ENCODE peak calls at places on chromosome 1, in five cellular contexts. One of them, this sample, is unnamed.
A peak's percentile ranks its signal among the peaks of the same experiment; 100 is the strongest.

GRCh38 chr1:247111636-247112478 is 7.7 kb upstream of the ZNF669 start:
- DNase-seq in fibroblast of lung: peak; percentile 63
- DNase-seq in heart left ventricle: peak; percentile 87
- DNase-seq in Caco-2: peak; percentile 68
- DNase-seq in bronchial epithelial cell: no peak
- DNase-seq in this sample: peak; percentile 70

GRCh38 chr1:156056326-156056849 is 1.8 kb downstream of the LAMTOR2 start:
- DNase-seq in fibroblast of lung: no peak
- DNase-seq in heart left ventricle: no peak
- DNase-seq in bronchial epithelial cell: no peak
- DNase-seq in Caco-2: no peak
- DNase-seq in this sample: no peak

GRCh38 chr1:163410073-163410522 is 88.3 kb downstream of the NUF2 start:
- DNase-seq in bronchial epithelial cell: peak; percentile 53
- DNase-seq in Caco-2: peak; percentile 51
- DNase-seq in heart left ventricle: no peak
- DNase-seq in fibroblast of lung: peak; percentile 39
- DNase-seq in this sample: no peak

GRCh38 chr1:99558539-99558938 is 87.4 kb upstream of the PALMD start:
- DNase-seq in fibroblast of lung: peak; percentile 71
- DNase-seq in Caco-2: no peak
- DNase-seq in bronchial epithelial cell: peak; percentile 64
- DNase-seq in heart left ventricle: no peak
- DNase-seq in this sample: no peak

GRCh38 chr1:72649211-72649888 is 367.0 kb upstream of the NEGR1 start:
- DNase-seq in Caco-2: no peak
- DNase-seq in fibroblast of lung: no peak
- DNase-seq in heart left ventricle: peak; percentile 42
- DNase-seq in bronchial epithelial cell: no peak
- DNase-seq in this sample: no peak

GRCh38 chr1:43499882-43500281 is 30.8 kb upstream of the PTPRF start:
- DNase-seq in heart left ventricle: no peak
- DNase-seq in Caco-2: no peak
- DNase-seq in bronchial epithelial cell: no peak
- DNase-seq in fibroblast of lung: no peak
- DNase-seq in this sample: no peak

GRCh38 chr1:206489980-206490534 is 17.3 kb upstream of the RASSF5 start:
- DNase-seq in bronchial epithelial cell: peak; percentile 47
- DNase-seq in fibroblast of lung: peak; percentile 55
- DNase-seq in Caco-2: peak; percentile 63
- DNase-seq in heart left ventricle: peak; percentile 84
- DNase-seq in this sample: peak; percentile 77

GRCh38 chr1:54273837-54274192 is 73.8 kb downstream of the MRPL37 start:
- DNase-seq in fibroblast of lung: no peak
- DNase-seq in bronchial epithelial cell: no peak
- DNase-seq in Caco-2: no peak
- DNase-seq in heart left ventricle: no peak
- DNase-seq in this sample: no peak

GRCh38 chr1:35808376-35809155 is 750 bp downstream of the AGO4 start:
- DNase-seq in bronchial epithelial cell: peak; percentile 21
- DNase-seq in heart left ventricle: peak; percentile 73
- DNase-seq in fibroblast of lung: peak; percentile 22
- DNase-seq in Caco-2: peak; percentile 26
- DNase-seq in this sample: no peak

GRCh38 chr1:31765041-31765467 is 914 bp upstream of the ADGRB2 start:
- DNase-seq in heart left ventricle: no peak
- DNase-seq in fibroblast of lung: no peak
- DNase-seq in Caco-2: no peak
- DNase-seq in bronchial epithelial cell: no peak
- DNase-seq in this sample: no peak

GRCh38 chr1:59952065-59952464 is 25.5 kb upstream of the CYP2J2 start:
- DNase-seq in Caco-2: no peak
- DNase-seq in heart left ventricle: no peak
- DNase-seq in fibroblast of lung: peak; percentile 33
- DNase-seq in bronchial epithelial cell: no peak
- DNase-seq in this sample: no peak

GRCh38 chr1:90973897-90974798 is 47.7 kb downstream of the ZNF644 start:
- DNase-seq in fibroblast of lung: peak; percentile 81
- DNase-seq in Caco-2: no peak
- DNase-seq in bronchial epithelial cell: peak; percentile 69
- DNase-seq in heart left ventricle: no peak
- DNase-seq in this sample: no peak

GRCh38 chr1:197868751-197869501 is 33.5 kb upstream of the C1orf53 start:
- DNase-seq in bronchial epithelial cell: peak; percentile 69
- DNase-seq in Caco-2: peak; percentile 36
- DNase-seq in fibroblast of lung: peak; percentile 55
- DNase-seq in heart left ventricle: no peak
- DNase-seq in this sample: no peak

GRCh38 chr1:170929412-170929834 is 5.9 kb upstream of the MROH9 start:
- DNase-seq in Caco-2: no peak
- DNase-seq in fibroblast of lung: peak; percentile 45
- DNase-seq in heart left ventricle: no peak
- DNase-seq in bronchial epithelial cell: peak; percentile 29
- DNase-seq in this sample: no peak

GRCh38 chr1:198638441-198638840 is 399 bp upstream of the PTPRC start:
- DNase-seq in Caco-2: no peak
- DNase-seq in fibroblast of lung: no peak
- DNase-seq in heart left ventricle: no peak
- DNase-seq in bronchial epithelial cell: no peak
- DNase-seq in this sample: no peak

GRCh38 chr1:67948155-67949075 is 102.0 kb downstream of the DIRAS3 start:
- DNase-seq in bronchial epithelial cell: peak; percentile 20
- DNase-seq in heart left ventricle: no peak
- DNase-seq in fibroblast of lung: peak; percentile 86
- DNase-seq in Caco-2: no peak
- DNase-seq in this sample: no peak

GRCh38 chr1:67832737-67833594 is at the start of gene GNG12:
- DNase-seq in bronchial epithelial cell: peak; percentile 46
- DNase-seq in Caco-2: peak; percentile 79
- DNase-seq in fibroblast of lung: peak; percentile 80
- DNase-seq in heart left ventricle: peak; percentile 85
- DNase-seq in this sample: no peak

GRCh38 chr1:203267912-203268311 is 37.4 kb upstream of the BTG2 start:
- DNase-seq in heart left ventricle: no peak
- DNase-seq in bronchial epithelial cell: no peak
- DNase-seq in fibroblast of lung: no peak
- DNase-seq in Caco-2: no peak
- DNase-seq in this sample: no peak

GRCh38 chr1:32275424-32275823 is 16.5 kb upstream of the HDAC1 start:
- DNase-seq in Caco-2: no peak
- DNase-seq in heart left ventricle: peak; percentile 65
- DNase-seq in fibroblast of lung: no peak
- DNase-seq in bronchial epithelial cell: peak; percentile 21
- DNase-seq in this sample: no peak

GRCh38 chr1:228272831-228273571 is 65.2 kb downstream of the OBSCN start:
- DNase-seq in fibroblast of lung: no peak
- DNase-seq in bronchial epithelial cell: no peak
- DNase-seq in Caco-2: peak; percentile 31
- DNase-seq in heart left ventricle: peak; percentile 66
- DNase-seq in this sample: peak; percentile 34

GRCh38 chr1:208139434-208140086 is 104.6 kb downstream of the PLXNA2 start:
- DNase-seq in Caco-2: no peak
- DNase-seq in heart left ventricle: no peak
- DNase-seq in fibroblast of lung: no peak
- DNase-seq in bronchial epithelial cell: no peak
- DNase-seq in this sample: no peak

GRCh38 chr1:187942986-187943385 is 1114.2 kb downstream of the PLA2G4A start:
- DNase-seq in Caco-2: no peak
- DNase-seq in bronchial epithelial cell: no peak
- DNase-seq in heart left ventricle: no peak
- DNase-seq in fibroblast of lung: peak; percentile 10
- DNase-seq in this sample: no peak

GRCh38 chr1:201531551-201532425 is 7.1 kb upstream of the NAV1 start:
- DNase-seq in Caco-2: no peak
- DNase-seq in fibroblast of lung: no peak
- DNase-seq in bronchial epithelial cell: no peak
- DNase-seq in heart left ventricle: no peak
- DNase-seq in this sample: no peak

GRCh38 chr1:174301295-174302077 is 142.2 kb downstream of the RABGAP1L start:
- DNase-seq in bronchial epithelial cell: no peak
- DNase-seq in fibroblast of lung: no peak
- DNase-seq in Caco-2: no peak
- DNase-seq in heart left ventricle: no peak
- DNase-seq in this sample: no peak

GRCh38 chr1:180956028-180956640 is 43.4 kb downstream of the KIAA1614 start:
- DNase-seq in Caco-2: no peak
- DNase-seq in heart left ventricle: no peak
- DNase-seq in bronchial epithelial cell: no peak
- DNase-seq in fibroblast of lung: no peak
- DNase-seq in this sample: no peak

GRCh38 chr1:236489710-236490377 is 33.9 kb upstream of the LGALS8 start:
- DNase-seq in Caco-2: no peak
- DNase-seq in heart left ventricle: no peak
- DNase-seq in fibroblast of lung: peak; percentile 36
- DNase-seq in bronchial epithelial cell: peak; percentile 56
- DNase-seq in this sample: no peak

GRCh38 chr1:204029016-204029415 is 43.9 kb upstream of the SOX13 start:
- DNase-seq in heart left ventricle: no peak
- DNase-seq in bronchial epithelial cell: no peak
- DNase-seq in fibroblast of lung: no peak
- DNase-seq in Caco-2: no peak
- DNase-seq in this sample: no peak

GRCh38 chr1:6703016-6703415 is 1.4 kb upstream of the DNAJC11 start:
- DNase-seq in heart left ventricle: no peak
- DNase-seq in fibroblast of lung: no peak
- DNase-seq in Caco-2: no peak
- DNase-seq in bronchial epithelial cell: no peak
- DNase-seq in this sample: no peak

GRCh38 chr1:153488731-153489130 is 28.3 kb upstream of the S100A7 start:
- DNase-seq in heart left ventricle: no peak
- DNase-seq in Caco-2: no peak
- DNase-seq in bronchial epithelial cell: no peak
- DNase-seq in fibroblast of lung: peak; percentile 85
- DNase-seq in this sample: no peak

GRCh38 chr1:235108185-235108593 is 20.4 kb downstream of the TOMM20 start:
- DNase-seq in heart left ventricle: no peak
- DNase-seq in Caco-2: no peak
- DNase-seq in fibroblast of lung: no peak
- DNase-seq in bronchial epithelial cell: no peak
- DNase-seq in this sample: peak; percentile 50
- H3K36me3 ChIP-seq in heart left ventricle: peaks cover 59% of the 10 kb centered on the region
- H3K36me3 ChIP-seq in Caco-2: no peaks in the 10 kb centered on the region
- H3K36me3 ChIP-seq in fibroblast of lung: peaks cover 10% of the 10 kb centered on the region
- H3K36me3 ChIP-seq in bronchial epithelial cell: peaks cover 19% of the 10 kb centered on the region
- H3K36me3 ChIP-seq in this sample: peaks cover 54% of the 10 kb centered on the region

GRCh38 chr1:109468903-109469302 is 2.6 kb downstream of the SYPL2 start:
- DNase-seq in Caco-2: no peak
- DNase-seq in heart left ventricle: no peak
- DNase-seq in fibroblast of lung: no peak
- DNase-seq in bronchial epithelial cell: no peak
- DNase-seq in this sample: no peak

GRCh38 chr1:109472779-109473178 is 6.4 kb downstream of the SYPL2 start:
- DNase-seq in Caco-2: no peak
- DNase-seq in heart left ventricle: no peak
- DNase-seq in fibroblast of lung: no peak
- DNase-seq in bronchial epithelial cell: no peak
- DNase-seq in this sample: no peak

GRCh38 chr1:109466440-109467300 is at the start of gene SYPL2:
- DNase-seq in Caco-2: no peak
- DNase-seq in fibroblast of lung: peak; percentile 15
- DNase-seq in heart left ventricle: peak; percentile 85
- DNase-seq in bronchial epithelial cell: no peak
- DNase-seq in this sample: no peak

GRCh38 chr1:109467301-109467777 is 993 bp downstream of the SYPL2 start:
- DNase-seq in heart left ventricle: no peak
- DNase-seq in fibroblast of lung: no peak
- DNase-seq in bronchial epithelial cell: no peak
- DNase-seq in Caco-2: no peak
- DNase-seq in this sample: no peak

GRCh38 chr1:109470245-109470644 is 3.9 kb downstream of the SYPL2 start:
- DNase-seq in heart left ventricle: no peak
- DNase-seq in fibroblast of lung: no peak
- DNase-seq in Caco-2: no peak
- DNase-seq in bronchial epithelial cell: no peak
- DNase-seq in this sample: no peak
- H3K27me3 ChIP-seq in heart left ventricle: peaks cover 19% of the 10 kb centered on the region
- H3K27me3 ChIP-seq in fibroblast of lung: peaks cover 29% of the 10 kb centered on the region
- H3K27me3 ChIP-seq in Caco-2: no peaks in the 10 kb centered on the region
- H3K27me3 ChIP-seq in bronchial epithelial cell: peaks cover 35% of the 10 kb centered on the region
- H3K27me3 ChIP-seq in this sample: no peaks in the 10 kb centered on the region

DNA sequence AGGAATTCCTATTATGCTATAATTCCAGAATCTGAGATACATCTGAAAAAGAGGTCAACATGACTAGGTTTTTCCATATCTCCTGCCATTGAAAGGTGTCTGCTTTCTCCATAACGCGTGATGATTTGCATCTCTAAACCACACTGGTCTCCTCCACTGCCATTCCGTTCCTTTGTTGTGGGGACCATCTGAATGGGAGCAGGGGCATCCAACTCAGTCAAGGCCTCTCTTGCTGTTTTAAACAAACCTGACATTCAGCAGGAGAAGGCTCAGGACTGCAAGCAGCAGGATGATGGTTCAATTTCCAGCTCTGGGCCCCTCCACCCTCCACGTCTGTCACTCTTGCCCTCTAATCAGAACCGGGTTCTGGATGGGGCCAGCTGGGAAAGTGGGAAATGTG is 45.1 kb downstream of the PLPP3 start:
- DNase-seq in heart left ventricle: no peak
- DNase-seq in bronchial epithelial cell: no peak
- DNase-seq in fibroblast of lung: no peak
- DNase-seq in Caco-2: no peak
- DNase-seq in this sample: no peak
- H3K36me3 ChIP-seq in heart left ventricle: peaks cover 46% of the 10 kb centered on the region
- H3K36me3 ChIP-seq in bronchial epithelial cell: no peaks in the 10 kb centered on the region
- H3K36me3 ChIP-seq in fibroblast of lung: peaks cover 13% of the 10 kb centered on the region
- H3K36me3 ChIP-seq in Caco-2: no peaks in the 10 kb centered on the region
- H3K36me3 ChIP-seq in this sample: peaks cover 28% of the 10 kb centered on the region

GRCh38 chr1:210330279-210330866 is 1.7 kb downstream of the HHAT start:
- DNase-seq in fibroblast of lung: peak; percentile 70
- DNase-seq in heart left ventricle: no peak
- DNase-seq in Caco-2: no peak
- DNase-seq in bronchial epithelial cell: no peak
- DNase-seq in this sample: no peak

GRCh38 chr1:210332719-210333398 is 4.2 kb downstream of the HHAT start:
- DNase-seq in heart left ventricle: no peak
- DNase-seq in Caco-2: no peak
- DNase-seq in fibroblast of lung: peak; percentile 73
- DNase-seq in bronchial epithelial cell: peak; percentile 90
- DNase-seq in this sample: no peak

GRCh38 chr1:210328746-210329488 is at the start of gene HHAT:
- DNase-seq in Caco-2: peak; percentile 78
- DNase-seq in fibroblast of lung: peak; percentile 78
- DNase-seq in bronchial epithelial cell: peak; percentile 68
- DNase-seq in heart left ventricle: peak; percentile 93
- DNase-seq in this sample: peak; percentile 88

GRCh38 chr1:210335001-210335400 is 6.3 kb downstream of the HHAT start:
- DNase-seq in fibroblast of lung: no peak
- DNase-seq in heart left ventricle: no peak
- DNase-seq in Caco-2: no peak
- DNase-seq in bronchial epithelial cell: no peak
- DNase-seq in this sample: no peak

DNA sequence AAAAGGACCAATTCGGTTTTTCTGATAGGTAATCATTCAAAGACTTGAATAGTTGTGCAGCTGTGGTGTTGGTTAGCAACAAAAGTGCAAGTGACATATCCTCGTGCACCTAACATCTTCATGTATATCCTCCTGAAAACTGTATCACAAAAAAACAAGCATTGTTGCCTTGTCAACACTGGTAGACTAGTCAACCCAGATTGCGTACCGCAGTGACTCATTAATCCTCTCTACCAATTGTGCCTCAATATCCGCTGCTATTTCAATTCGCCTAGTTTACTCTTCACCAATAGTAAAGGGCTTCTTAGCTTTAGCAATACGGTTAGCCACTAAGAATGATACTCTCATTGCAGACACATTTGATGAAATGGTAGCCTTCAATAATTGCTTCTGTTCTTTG is 3.5 kb downstream of the HHAT start:
- DNase-seq in Caco-2: no peak
- DNase-seq in fibroblast of lung: no peak
- DNase-seq in bronchial epithelial cell: peak; percentile 29
- DNase-seq in heart left ventricle: no peak
- DNase-seq in this sample: no peak
- H3K27me3 ChIP-seq in Caco-2: no peaks in the 10 kb centered on the region
- H3K27me3 ChIP-seq in fibroblast of lung: no peaks in the 10 kb centered on the region
- H3K27me3 ChIP-seq in bronchial epithelial cell: no peaks in the 10 kb centered on the region
- H3K27me3 ChIP-seq in heart left ventricle: no peaks in the 10 kb centered on the region
- H3K27me3 ChIP-seq in this sample: no peaks in the 10 kb centered on the region

This sample was measured in right atrium auricular region.